ENCODE peak calls at places on chromosomes 3 and 15, in six cellular contexts. One of them, this sample, is unnamed.

GRCh38 chr3:183777016-183777618 is 48.3 kb downstream of the MAP6D1 start:
- DNase-seq in stimulated activated CD4-positive, alpha-beta T cell treated with anti-CD3 and anti-CD28 coated beads, Interleukin-4, amount 100 ng/mL, for 48 hours: no peak
- DNase-seq in dermis microvascular lymphatic vessel endothelial cell: no peak
- DNase-seq in tibial nerve: no peak
- DNase-seq in WTC11: no peak
- DNase-seq in activated CD8-positive, alpha-beta memory T cell treated with anti-CD3 and anti-CD28 coated beads for 48 hours: no peak
- DNase-seq in this sample: no peak

GRCh38 chr15:67207555-67208182 is 46.8 kb downstream of the AAGAB start:
- DNase-seq in WTC11: no peak
- DNase-seq in dermis microvascular lymphatic vessel endothelial cell: no peak
- DNase-seq in tibial nerve: no peak
- DNase-seq in activated CD8-positive, alpha-beta memory T cell treated with anti-CD3 and anti-CD28 coated beads for 48 hours: no peak
- DNase-seq in stimulated activated CD4-positive, alpha-beta T cell treated with anti-CD3 and anti-CD28 coated beads, Interleukin-4, amount 100 ng/mL, for 48 hours: no peak
- DNase-seq in this sample: no peak

GRCh38 chr15:55630921-55631320 is 42.8 kb upstream of the PYGO1 start:
- DNase-seq in stimulated activated CD4-positive, alpha-beta T cell treated with anti-CD3 and anti-CD28 coated beads, Interleukin-4, amount 100 ng/mL, for 48 hours: no peak
- DNase-seq in WTC11: no peak
- DNase-seq in activated CD8-positive, alpha-beta memory T cell treated with anti-CD3 and anti-CD28 coated beads for 48 hours: no peak
- DNase-seq in dermis microvascular lymphatic vessel endothelial cell: peak; percentile 39
- DNase-seq in tibial nerve: no peak
- DNase-seq in this sample: no peak

GRCh38 chr3:31625358-31625757 is 92.6 kb downstream of the STT3B start:
- DNase-seq in activated CD8-positive, alpha-beta memory T cell treated with anti-CD3 and anti-CD28 coated beads for 48 hours: no peak
- DNase-seq in WTC11: no peak
- DNase-seq in tibial nerve: no peak
- DNase-seq in dermis microvascular lymphatic vessel endothelial cell: no peak
- DNase-seq in stimulated activated CD4-positive, alpha-beta T cell treated with anti-CD3 and anti-CD28 coated beads, Interleukin-4, amount 100 ng/mL, for 48 hours: no peak
- DNase-seq in this sample: no peak

GRCh38 chr3:141876891-141877561 is 583 bp downstream of the ATP1B3 start:
- DNase-seq in stimulated activated CD4-positive, alpha-beta T cell treated with anti-CD3 and anti-CD28 coated beads, Interleukin-4, amount 100 ng/mL, for 48 hours: peak; percentile 66
- DNase-seq in activated CD8-positive, alpha-beta memory T cell treated with anti-CD3 and anti-CD28 coated beads for 48 hours: peak; percentile 50
- DNase-seq in dermis microvascular lymphatic vessel endothelial cell: peak; percentile 77
- DNase-seq in tibial nerve: no peak
- DNase-seq in WTC11: peak; percentile 44
- DNase-seq in this sample: peak; percentile 43

GRCh38 chr15:25739687-25740121 is 123.4 kb downstream of the ATP10A start:
- DNase-seq in activated CD8-positive, alpha-beta memory T cell treated with anti-CD3 and anti-CD28 coated beads for 48 hours: no peak
- DNase-seq in WTC11: peak; percentile 36
- DNase-seq in tibial nerve: no peak
- DNase-seq in dermis microvascular lymphatic vessel endothelial cell: no peak
- DNase-seq in stimulated activated CD4-positive, alpha-beta T cell treated with anti-CD3 and anti-CD28 coated beads, Interleukin-4, amount 100 ng/mL, for 48 hours: no peak
- DNase-seq in this sample: no peak

GRCh38 chr3:197029511-197030167 is at the start of gene MELTF:
- DNase-seq in WTC11: peak; percentile 70
- DNase-seq in stimulated activated CD4-positive, alpha-beta T cell treated with anti-CD3 and anti-CD28 coated beads, Interleukin-4, amount 100 ng/mL, for 48 hours: peak; percentile 71
- DNase-seq in activated CD8-positive, alpha-beta memory T cell treated with anti-CD3 and anti-CD28 coated beads for 48 hours: peak; percentile 72
- DNase-seq in tibial nerve: no peak
- DNase-seq in dermis microvascular lymphatic vessel endothelial cell: peak; percentile 25
- DNase-seq in this sample: peak; percentile 76

GRCh38 chr15:66803182-66803729 is 101.2 kb downstream of the SMAD6 start:
- DNase-seq in WTC11: peak; percentile 58
- DNase-seq in tibial nerve: peak; percentile 70
- DNase-seq in activated CD8-positive, alpha-beta memory T cell treated with anti-CD3 and anti-CD28 coated beads for 48 hours: no peak
- DNase-seq in dermis microvascular lymphatic vessel endothelial cell: peak; percentile 95
- DNase-seq in stimulated activated CD4-positive, alpha-beta T cell treated with anti-CD3 and anti-CD28 coated beads, Interleukin-4, amount 100 ng/mL, for 48 hours: no peak
- DNase-seq in this sample: peak; percentile 71

GRCh38 chr3:105235785-105236184 is 130.9 kb upstream of the ALCAM start:
- DNase-seq in activated CD8-positive, alpha-beta memory T cell treated with anti-CD3 and anti-CD28 coated beads for 48 hours: no peak
- DNase-seq in tibial nerve: no peak
- DNase-seq in dermis microvascular lymphatic vessel endothelial cell: no peak
- DNase-seq in WTC11: no peak
- DNase-seq in stimulated activated CD4-positive, alpha-beta T cell treated with anti-CD3 and anti-CD28 coated beads, Interleukin-4, amount 100 ng/mL, for 48 hours: no peak
- DNase-seq in this sample: no peak

GRCh38 chr3:5699313-5699712 is 511.8 kb downstream of the EDEM1 start:
- DNase-seq in tibial nerve: no peak
- DNase-seq in WTC11: no peak
- DNase-seq in dermis microvascular lymphatic vessel endothelial cell: no peak
- DNase-seq in stimulated activated CD4-positive, alpha-beta T cell treated with anti-CD3 and anti-CD28 coated beads, Interleukin-4, amount 100 ng/mL, for 48 hours: no peak
- DNase-seq in activated CD8-positive, alpha-beta memory T cell treated with anti-CD3 and anti-CD28 coated beads for 48 hours: no peak
- DNase-seq in this sample: no peak

GRCh38 chr3:37945803-37946530 is 44.6 kb upstream of the VILL start:
- DNase-seq in stimulated activated CD4-positive, alpha-beta T cell treated with anti-CD3 and anti-CD28 coated beads, Interleukin-4, amount 100 ng/mL, for 48 hours: no peak
- DNase-seq in activated CD8-positive, alpha-beta memory T cell treated with anti-CD3 and anti-CD28 coated beads for 48 hours: no peak
- DNase-seq in tibial nerve: no peak
- DNase-seq in WTC11: no peak
- DNase-seq in dermis microvascular lymphatic vessel endothelial cell: peak; percentile 96
- DNase-seq in this sample: no peak

GRCh38 chr3:146223401-146224373 is 27.2 kb downstream of the PLSCR4 start:
- DNase-seq in tibial nerve: no peak
- DNase-seq in dermis microvascular lymphatic vessel endothelial cell: peak; percentile 80
- DNase-seq in WTC11: no peak
- DNase-seq in activated CD8-positive, alpha-beta memory T cell treated with anti-CD3 and anti-CD28 coated beads for 48 hours: no peak
- DNase-seq in stimulated activated CD4-positive, alpha-beta T cell treated with anti-CD3 and anti-CD28 coated beads, Interleukin-4, amount 100 ng/mL, for 48 hours: no peak
- DNase-seq in this sample: no peak

GRCh38 chr3:8805774-8806173 is 36.4 kb upstream of the OXTR start:
- DNase-seq in dermis microvascular lymphatic vessel endothelial cell: no peak
- DNase-seq in stimulated activated CD4-positive, alpha-beta T cell treated with anti-CD3 and anti-CD28 coated beads, Interleukin-4, amount 100 ng/mL, for 48 hours: no peak
- DNase-seq in activated CD8-positive, alpha-beta memory T cell treated with anti-CD3 and anti-CD28 coated beads for 48 hours: no peak
- DNase-seq in tibial nerve: no peak
- DNase-seq in WTC11: no peak
- DNase-seq in this sample: no peak

GRCh38 chr3:126621627-126622345 is 33.1 kb downstream of the TXNRD3 start:
- DNase-seq in tibial nerve: no peak
- DNase-seq in activated CD8-positive, alpha-beta memory T cell treated with anti-CD3 and anti-CD28 coated beads for 48 hours: no peak
- DNase-seq in stimulated activated CD4-positive, alpha-beta T cell treated with anti-CD3 and anti-CD28 coated beads, Interleukin-4, amount 100 ng/mL, for 48 hours: no peak
- DNase-seq in dermis microvascular lymphatic vessel endothelial cell: peak; percentile 6
- DNase-seq in WTC11: no peak
- DNase-seq in this sample: no peak

GRCh38 chr3:15361494-15362214 is 29.3 kb upstream of the SH3BP5 start:
- DNase-seq in dermis microvascular lymphatic vessel endothelial cell: no peak
- DNase-seq in activated CD8-positive, alpha-beta memory T cell treated with anti-CD3 and anti-CD28 coated beads for 48 hours: peak; percentile 30
- DNase-seq in WTC11: peak; percentile 14
- DNase-seq in tibial nerve: no peak
- DNase-seq in stimulated activated CD4-positive, alpha-beta T cell treated with anti-CD3 and anti-CD28 coated beads, Interleukin-4, amount 100 ng/mL, for 48 hours: peak; percentile 53
- DNase-seq in this sample: peak; percentile 21

GRCh38 chr15:52236015-52236414 is 44.8 kb upstream of the GNB5 start:
- DNase-seq in tibial nerve: no peak
- DNase-seq in dermis microvascular lymphatic vessel endothelial cell: peak; percentile 35
- DNase-seq in activated CD8-positive, alpha-beta memory T cell treated with anti-CD3 and anti-CD28 coated beads for 48 hours: no peak
- DNase-seq in stimulated activated CD4-positive, alpha-beta T cell treated with anti-CD3 and anti-CD28 coated beads, Interleukin-4, amount 100 ng/mL, for 48 hours: no peak
- DNase-seq in WTC11: no peak
- DNase-seq in this sample: no peak

GRCh38 chr15:85116925-85117646 is 135.4 kb downstream of the PDE8A start:
- DNase-seq in tibial nerve: no peak
- DNase-seq in stimulated activated CD4-positive, alpha-beta T cell treated with anti-CD3 and anti-CD28 coated beads, Interleukin-4, amount 100 ng/mL, for 48 hours: no peak
- DNase-seq in activated CD8-positive, alpha-beta memory T cell treated with anti-CD3 and anti-CD28 coated beads for 48 hours: no peak
- DNase-seq in dermis microvascular lymphatic vessel endothelial cell: peak; percentile 53
- DNase-seq in WTC11: no peak
- DNase-seq in this sample: no peak

GRCh38 chr15:74317820-74318375 is 49.5 kb downstream of the CYP11A1 start:
- DNase-seq in tibial nerve: peak; percentile 82
- DNase-seq in dermis microvascular lymphatic vessel endothelial cell: peak; percentile 38
- DNase-seq in stimulated activated CD4-positive, alpha-beta T cell treated with anti-CD3 and anti-CD28 coated beads, Interleukin-4, amount 100 ng/mL, for 48 hours: no peak
- DNase-seq in WTC11: no peak
- DNase-seq in activated CD8-positive, alpha-beta memory T cell treated with anti-CD3 and anti-CD28 coated beads for 48 hours: no peak
- DNase-seq in this sample: no peak

GRCh38 chr15:94631608-94632007 is 400.2 kb downstream of the MCTP2 start:
- DNase-seq in stimulated activated CD4-positive, alpha-beta T cell treated with anti-CD3 and anti-CD28 coated beads, Interleukin-4, amount 100 ng/mL, for 48 hours: no peak
- DNase-seq in activated CD8-positive, alpha-beta memory T cell treated with anti-CD3 and anti-CD28 coated beads for 48 hours: no peak
- DNase-seq in dermis microvascular lymphatic vessel endothelial cell: no peak
- DNase-seq in tibial nerve: no peak
- DNase-seq in WTC11: no peak
- DNase-seq in this sample: no peak

GRCh38 chr3:161028485-161029018 is 76.6 kb downstream of the B3GALNT1 start:
- DNase-seq in tibial nerve: no peak
- DNase-seq in WTC11: no peak
- DNase-seq in dermis microvascular lymphatic vessel endothelial cell: no peak
- DNase-seq in activated CD8-positive, alpha-beta memory T cell treated with anti-CD3 and anti-CD28 coated beads for 48 hours: no peak
- DNase-seq in stimulated activated CD4-positive, alpha-beta T cell treated with anti-CD3 and anti-CD28 coated beads, Interleukin-4, amount 100 ng/mL, for 48 hours: no peak
- DNase-seq in this sample: no peak

GRCh38 chr15:52011711-52012144 is 7.3 kb upstream of the MAPK6 start:
- DNase-seq in activated CD8-positive, alpha-beta memory T cell treated with anti-CD3 and anti-CD28 coated beads for 48 hours: no peak
- DNase-seq in WTC11: no peak
- DNase-seq in stimulated activated CD4-positive, alpha-beta T cell treated with anti-CD3 and anti-CD28 coated beads, Interleukin-4, amount 100 ng/mL, for 48 hours: no peak
- DNase-seq in dermis microvascular lymphatic vessel endothelial cell: peak; percentile 56
- DNase-seq in tibial nerve: no peak
- DNase-seq in this sample: no peak

GRCh38 chr3:188874576-188874975 is 297.2 kb upstream of the TPRG1 start:
- DNase-seq in dermis microvascular lymphatic vessel endothelial cell: no peak
- DNase-seq in stimulated activated CD4-positive, alpha-beta T cell treated with anti-CD3 and anti-CD28 coated beads, Interleukin-4, amount 100 ng/mL, for 48 hours: no peak
- DNase-seq in WTC11: no peak
- DNase-seq in tibial nerve: no peak
- DNase-seq in activated CD8-positive, alpha-beta memory T cell treated with anti-CD3 and anti-CD28 coated beads for 48 hours: no peak
- DNase-seq in this sample: peak; percentile 45

GRCh38 chr15:52567886-52568568 is 803 bp downstream of the ARPP19 start:
- DNase-seq in tibial nerve: no peak
- DNase-seq in WTC11: peak; percentile 29
- DNase-seq in stimulated activated CD4-positive, alpha-beta T cell treated with anti-CD3 and anti-CD28 coated beads, Interleukin-4, amount 100 ng/mL, for 48 hours: peak; percentile 31
- DNase-seq in activated CD8-positive, alpha-beta memory T cell treated with anti-CD3 and anti-CD28 coated beads for 48 hours: no peak
- DNase-seq in dermis microvascular lymphatic vessel endothelial cell: peak; percentile 41
- DNase-seq in this sample: no peak

This sample was measured in neuronal stem cell.